ENCODE peak calls at places on chromosomes 2 and 18, in eight cellular contexts. E is tibial artery, P is SK-N-SH, Q is bronchial epithelial cell, H is RWPE2, B is fibroblast of lung, Y is RWPE1, S is GM23338. C is an unnamed sample.

GRCh38 chr2:144201126-144201525 is 318.8 kb downstream of the ZEB2 start:
- DNase-seq in E (no peak), P (no peak), Q (no peak), H (no peak), B (no peak), Y (no peak), S (no peak), C (no peak)

GRCh38 chr2:37625781-37626548 is 45.5 kb downstream of the CDC42EP3 start:
- DNase-seq in E (no peak), P (no peak), Q (no peak), H (no peak), B (peak), Y (no peak), S (no peak), C (no peak)

GRCh38 chr2:80102026-80102425 is 202.5 kb downstream of the LRRTM1 start:
- DNase-seq in E (no peak), P (no peak), Q (peak), H (no peak), B (peak), Y (peak), S (no peak), C (no peak)

GRCh38 chr2:33810046-33810835 is 211.1 kb upstream of the FAM98A start:
- DNase-seq in E (no peak), P (no peak), Q (peak), H (no peak), B (peak), Y (peak), S (no peak), C (peak)

GRCh38 chr2:239274391-239275001 is 126.3 kb downstream of the HDAC4 start:
- DNase-seq in E (peak), P (peak), Q (no peak), H (no peak), B (peak), Y (peak), S (no peak), C (peak)

GRCh38 chr2:68294913-68295312 is 24.8 kb downstream of the CNRIP1 start:
- DNase-seq in E (no peak), P (no peak), Q (no peak), H (no peak), B (no peak), Y (no peak), S (no peak), C (no peak)

GRCh38 chr18:26082475-26082874 is 7.9 kb downstream of the SS18 start:
- DNase-seq in E (no peak), P (no peak), Q (peak), H (no peak), B (peak), Y (no peak), S (no peak), C (peak)

GRCh38 chr2:205188516-205189138 is 493.7 kb upstream of the NRP2 start:
- DNase-seq in E (peak), P (no peak), Q (peak), H (no peak), B (peak), Y (no peak), S (peak), C (peak)

GRCh38 chr18:74303936-74304335 is 11.7 kb upstream of the C18orf63 start:
- DNase-seq in E (no peak), P (no peak), Q (peak), H (no peak), B (peak), Y (no peak), S (no peak), C (peak)

GRCh38 chr18:22015156-22015555 is 154.2 kb upstream of the GATA6 start:
- DNase-seq in E (no peak), P (no peak), Q (no peak), H (no peak), B (no peak), Y (no peak), S (no peak), C (no peak)

GRCh38 chr2:101823347-101823791 is 125.9 kb downstream of the MAP4K4 start:
- DNase-seq in E (no peak), P (no peak), Q (peak), H (no peak), B (peak), Y (peak), S (peak), C (peak)

GRCh38 chr2:237201461-237202287 is 116.0 kb downstream of the COPS8 start:
- DNase-seq in E (peak), P (no peak), Q (no peak), H (no peak), B (peak), Y (peak), S (no peak), C (peak)

GRCh38 chr2:41934323-41935003 is 113.4 kb upstream of the PKDCC start:
- DNase-seq in E (no peak), P (no peak), Q (no peak), H (no peak), B (peak), Y (no peak), S (no peak), C (peak)

GRCh38 chr2:8550932-8551621 is 130.8 kb upstream of the ID2 start:
- DNase-seq in E (peak), P (no peak), Q (no peak), H (peak), B (no peak), Y (no peak), S (no peak), C (no peak)

GRCh38 chr2:236625156-236625690 is 55.6 kb downstream of the ACKR3 start:
- DNase-seq in E (peak), P (no peak), Q (no peak), H (peak), B (no peak), Y (no peak), S (no peak), C (no peak)

GRCh38 chr2:223735035-223735640 is 102.2 kb downstream of the AP1S3 start:
- DNase-seq in E (no peak), P (no peak), Q (peak), H (no peak), B (peak), Y (no peak), S (no peak), C (peak)

GRCh38 chr18:59744271-59744721 is 47.1 kb upstream of the CCBE1 start:
- DNase-seq in E (no peak), P (no peak), Q (peak), H (no peak), B (peak), Y (peak), S (no peak), C (peak)

GRCh38 chr2:14634885-14635871 is 2.7 kb downstream of the LRATD1 start:
- DNase-seq in E (peak), P (peak), Q (peak), H (peak), B (peak), Y (peak), S (peak), C (peak)

GRCh38 chr18:53664575-53664974 is 559.9 kb downstream of the MBD2 start:
- DNase-seq in E (no peak), P (no peak), Q (no peak), H (no peak), B (no peak), Y (no peak), S (no peak), C (no peak)

GRCh38 chr2:152369176-152369860 is 34.3 kb downstream of the FMNL2 start:
- DNase-seq in E (no peak), P (no peak), Q (peak), H (no peak), B (peak), Y (no peak), S (no peak), C (peak)

GRCh38 chr2:78839259-78839658 is 186.2 kb upstream of the REG3G start:
- DNase-seq in E (no peak), P (no peak), Q (no peak), H (no peak), B (no peak), Y (no peak), S (peak), C (no peak)

GRCh38 chr2:197184959-197185586 is 125.5 kb downstream of the ANKRD44 start:
- DNase-seq in E (peak), P (no peak), Q (peak), H (no peak), B (peak), Y (no peak), S (no peak), C (no peak)

GRCh38 chr2:234368861-234369261 is 128.0 kb downstream of the ARL4C start:
- DNase-seq in E (no peak), P (no peak), Q (peak), H (no peak), B (peak), Y (peak), S (no peak), C (no peak)

GRCh38 chr2:8573234-8573941 is 108.5 kb upstream of the ID2 start:
- DNase-seq in E (no peak), P (no peak), Q (no peak), H (no peak), B (no peak), Y (no peak), S (peak), C (no peak)

DNA sequence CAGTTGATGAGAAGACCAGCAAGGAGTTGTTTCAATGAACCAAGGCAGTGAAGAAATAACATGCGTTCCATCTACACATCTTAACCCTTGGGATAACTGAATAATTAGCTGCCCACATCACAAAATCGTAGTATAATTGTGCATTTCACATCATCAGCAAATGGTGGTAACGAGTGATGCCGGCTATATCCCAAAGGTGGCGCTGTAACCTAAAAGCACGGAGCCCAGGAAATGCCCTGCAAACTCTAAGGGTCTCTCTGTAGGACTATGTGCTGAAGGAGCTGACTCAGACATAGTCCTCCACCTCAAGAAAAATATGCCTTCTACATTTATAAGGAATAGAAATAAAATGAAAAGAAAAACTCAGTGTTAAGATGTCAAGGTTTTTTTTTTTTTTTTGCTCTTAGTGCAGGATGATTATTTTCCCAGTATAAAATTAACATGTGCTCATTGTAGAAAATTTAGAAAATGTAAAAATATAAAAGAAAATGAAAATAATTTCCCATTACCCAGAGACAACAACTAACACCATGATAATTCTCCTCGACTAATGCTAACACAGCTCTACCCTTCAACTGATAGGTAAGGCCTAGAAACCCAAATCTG is 23.1 kb upstream of the DSG3 start:
- DNase-seq in E (no peak), P (peak), Q (peak), H (no peak), B (peak), Y (no peak), S (peak), C (peak)
- TF ChIP-seq CTCF in E (no peak), P (peak), Q (peak), H (peak), B (peak), Y (peak), S (peak), C (peak)

DNA sequence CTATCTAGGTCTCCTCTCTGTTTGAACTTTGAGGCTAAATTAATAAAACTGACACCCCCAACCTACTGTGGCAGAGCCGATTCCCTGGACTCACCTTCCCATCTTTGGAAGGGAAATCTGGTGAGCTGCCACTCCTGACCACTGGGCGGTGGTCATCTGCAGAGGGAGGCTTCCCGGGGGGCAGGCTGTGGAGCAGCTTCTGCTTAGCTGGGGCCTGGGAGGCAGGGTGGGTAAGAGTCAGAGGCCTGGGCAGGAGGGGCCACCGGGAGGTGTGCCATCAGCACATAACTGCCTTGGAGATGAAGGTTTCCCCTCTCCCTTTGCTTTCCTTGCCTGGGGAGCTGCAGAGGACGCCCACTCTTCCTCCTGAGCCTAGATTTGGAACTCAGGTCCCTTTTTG is 2.3 kb upstream of the NPPC start:
- DNase-seq in E (peak), P (peak), Q (no peak), H (peak), B (no peak), Y (no peak), S (peak), C (no peak)
- TF ChIP-seq CTCF in E (no peak), P (peak), Q (no peak), H (no peak), B (peak), Y (no peak), S (peak), C (peak)

GRCh38 chr2:63698825-63699548 is 110.2 kb downstream of the MDH1 start:
- DNase-seq in E (peak), P (peak), Q (peak), H (no peak), B (peak), Y (peak), S (peak), C (peak)
- TF ChIP-seq CTCF in E (peak), P (peak), Q (peak), H (peak), B (peak), Y (peak), S (peak), C (peak)

GRCh38 chr2:196131384-196131861 is 40.0 kb downstream of the STK17B start:
- DNase-seq in E (no peak), P (peak), Q (peak), H (no peak), B (peak), Y (no peak), S (peak), C (peak)
- TF ChIP-seq CTCF in E (no peak), P (peak), Q (peak), H (no peak), B (peak), Y (no peak), S (peak), C (peak)

GRCh38 chr2:173571021-173571821 is 216.5 kb downstream of the CDCA7 start:
- DNase-seq in E (no peak), P (peak), Q (peak), H (no peak), B (peak), Y (no peak), S (peak), C (peak)
- TF ChIP-seq CTCF in E (no peak), P (peak), Q (peak), H (peak), B (peak), Y (no peak), S (peak), C (peak)

DNA sequence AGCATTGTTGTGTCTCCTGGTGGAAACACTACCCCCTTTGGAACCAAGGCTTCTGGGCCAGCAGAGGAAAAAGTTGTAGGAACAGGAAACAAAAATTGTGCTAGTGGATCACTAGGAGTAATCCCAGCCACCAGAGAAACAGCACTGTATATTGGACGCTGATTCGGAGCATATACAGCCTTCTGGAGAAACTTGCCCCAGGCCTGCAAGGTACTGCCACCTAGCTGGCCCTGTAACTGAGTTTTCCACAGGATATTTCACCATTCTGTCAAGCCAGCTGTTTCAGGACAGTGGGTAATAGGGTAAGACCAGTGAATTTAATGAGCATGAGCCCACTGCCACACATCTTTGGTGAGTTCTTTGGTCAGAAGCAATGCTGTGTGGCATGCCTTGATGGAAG is 25.1 kb upstream of the EMILIN2 start:
- DNase-seq in E (no peak), P (no peak), Q (no peak), H (no peak), B (no peak), Y (no peak), S (no peak), C (no peak)
- TF ChIP-seq CTCF in E (no peak), P (no peak), Q (no peak), H (no peak), B (no peak), Y (no peak), S (no peak), C (no peak)